ENCODE peak calls at places on chromosomes 16 and 17, in eight cellular contexts. G is Caco-2; Q is AG09319; N is AG04450; F is activated T-cell treated with anti-CD3 and anti-CD28 coated beads, Interleukin-2, amount 50 U/mL, for 72 hours; D is HS-5; T is body of pancreas; W is HFFc6. S is an unnamed sample.

GRCh38 chr16:14423344-14423743 is 206.7 kb downstream of the PARN start:
- DNase-seq in G (no peak), Q (no peak), N (no peak), F (no peak), D (no peak), T (no peak), W (no peak), S (no peak)

GRCh38 chr16:48540222-48540900 is 69.6 kb downstream of the N4BP1 start:
- DNase-seq in G (no peak), Q (no peak), N (no peak), F (no peak), D (no peak), T (no peak), W (no peak), S (no peak)

GRCh38 chr17:45784293-45784582 is at the start of gene CRHR1:
- DNase-seq in G (no peak), Q (no peak), N (no peak), F (no peak), D (no peak), T (no peak), W (no peak), S (no peak)

GRCh38 chr16:2836646-2837508 is 6.8 kb downstream of the ZG16B start:
- DNase-seq in G (no peak), Q (no peak), N (no peak), F (no peak), D (no peak), T (no peak), W (no peak), S (peak; percentile 8)

GRCh38 chr16:20899503-20900298 is 457 bp downstream of the DCUN1D3 start:
- DNase-seq in G (peak; percentile 75), Q (no peak), N (no peak), F (peak; percentile 7), D (no peak), T (peak; percentile 30), W (no peak), S (no peak)

GRCh38 chr16:67674851-67675578 is 8.4 kb downstream of the C16orf86 start:
- DNase-seq in G (no peak), Q (no peak), N (no peak), F (no peak), D (no peak), T (no peak), W (no peak), S (no peak)

GRCh38 chr17:10265100-10265810 is 66.8 kb upstream of the GAS7 start:
- DNase-seq in G (no peak), Q (peak; percentile 52), N (no peak), F (no peak), D (peak; percentile 25), T (no peak), W (peak; percentile 89), S (no peak)

GRCh38 chr17:79905832-79906231 is 66.6 kb upstream of the CBX4 start:
- DNase-seq in G (peak; percentile 83), Q (no peak), N (no peak), F (no peak), D (no peak), T (no peak), W (no peak), S (no peak)

GRCh38 chr17:15250459-15250858 is 14.7 kb downstream of the PMP22 start:
- DNase-seq in G (no peak), Q (no peak), N (no peak), F (no peak), D (no peak), T (no peak), W (no peak), S (no peak)

GRCh38 chr17:58330544-58330996 is 2.0 kb upstream of the TSPOAP1 start:
- DNase-seq in G (no peak), Q (no peak), N (no peak), F (peak; percentile 78), D (no peak), T (no peak), W (no peak), S (no peak)

GRCh38 chr17:63649813-63650212 is 27.6 kb downstream of the MAP3K3 start:
- DNase-seq in G (no peak), Q (no peak), N (no peak), F (no peak), D (no peak), T (no peak), W (no peak), S (no peak)